ENCODE peak calls at places on chromosomes 6 and 20, in ten cellular contexts. U is kidney tubule cell; D is aorta; A is PC-3; P is T-helper 17 cell; M is CD8-positive, alpha-beta T cell; G is cardiac fibroblast; B is mesenteric fat pad; H is activated CD4-positive, alpha-beta T cell treated with anti-CD3 and anti-CD28 coated beads for 24 hours; X is neural progenitor cell. Q is an unnamed sample.
A peak's percentile ranks its signal among the peaks of the same experiment; 100 is the strongest.

GRCh38 chr20:57118107-57118769 is 148.2 kb downstream of the BMP7 start:
- DNase-seq in U (no peak), D (no peak), A (no peak), P (no peak), M (no peak), G (no peak), B (no peak), H (no peak), X (no peak), Q (no peak)

GRCh38 chr20:62705626-62706025 is 3.0 kb upstream of the NTSR1 start:
- DNase-seq in U (no peak), D (no peak), A (no peak), P (no peak), M (no peak), G (no peak), B (no peak), H (no peak), X (no peak), Q (no peak)

GRCh38 chr6:90136176-90136575 is 160.5 kb downstream of the BACH2 start:
- DNase-seq in U (no peak), D (no peak), A (no peak), P (no peak), M (no peak), G (no peak), B (no peak), H (no peak), X (no peak), Q (no peak)

GRCh38 chr6:47484616-47485015 is 7.0 kb downstream of the CD2AP start:
- DNase-seq in U (peak; percentile 96), D (no peak), A (peak; percentile 74), P (no peak), M (no peak), G (peak; percentile 92), B (no peak), H (no peak), X (no peak), Q (peak; percentile 91)

GRCh38 chr20:3067139-3068009 is 4.0 kb upstream of the OXT start:
- DNase-seq in U (no peak), D (peak; percentile 35), A (no peak), P (no peak), M (no peak), G (peak; percentile 23), B (no peak), H (no peak), X (no peak), Q (peak; percentile 33)

GRCh38 chr6:45710304-45710821 is 305.3 kb downstream of the CLIC5 start:
- DNase-seq in U (no peak), D (no peak), A (peak; percentile 84), P (no peak), M (no peak), G (peak; percentile 60), B (no peak), H (peak; percentile 78), X (no peak), Q (no peak)

GRCh38 chr6:125953502-125953875 is 3.1 kb upstream of the HINT3 start:
- DNase-seq in U (peak; percentile 31), D (no peak), A (peak; percentile 61), P (no peak), M (no peak), G (no peak), B (no peak), H (no peak), X (peak; percentile 56), Q (no peak)

GRCh38 chr20:36823126-36823525 is 49.6 kb upstream of the DSN1 start:
- DNase-seq in U (no peak), D (no peak), A (no peak), P (no peak), M (no peak), G (no peak), B (no peak), H (no peak), X (no peak), Q (no peak)

GRCh38 chr6:125868252-125868651 is 77.5 kb downstream of the NCOA7 start:
- DNase-seq in U (no peak), D (no peak), A (peak; percentile 11), P (no peak), M (no peak), G (peak; percentile 64), B (no peak), H (no peak), X (no peak), Q (peak; percentile 74)

GRCh38 chr20:34536798-34537394 is 20.7 kb downstream of the DYNLRB1 start:
- DNase-seq in U (no peak), D (peak; percentile 76), A (no peak), P (peak; percentile 47), M (no peak), G (peak; percentile 74), B (no peak), H (peak; percentile 23), X (peak; percentile 65), Q (peak; percentile 39)

GRCh38 chr6:130815200-130816071 is 11.8 kb upstream of the SMLR1 start:
- DNase-seq in U (no peak), D (no peak), A (no peak), P (no peak), M (no peak), G (no peak), B (no peak), H (no peak), X (no peak), Q (peak; percentile 4)

GRCh38 chr20:20136313-20136712 is 84.0 kb downstream of the CFAP61 start:
- DNase-seq in U (no peak), D (no peak), A (no peak), P (no peak), M (no peak), G (no peak), B (no peak), H (no peak), X (no peak), Q (no peak)

GRCh38 chr6:132712366-132712765 is 1.5 kb downstream of the VNN1 start:
- DNase-seq in U (peak; percentile 98), D (no peak), A (peak; percentile 84), P (no peak), M (no peak), G (peak; percentile 73), B (no peak), H (no peak), X (no peak), Q (peak; percentile 59)

GRCh38 chr20:37758332-37758731 is 64.5 kb downstream of the CTNNBL1 start:
- DNase-seq in U (no peak), D (no peak), A (peak; percentile 31), P (no peak), M (no peak), G (no peak), B (no peak), H (no peak), X (peak; percentile 77), Q (no peak)

GRCh38 chr6:67237276-67237675 is 1397.8 kb upstream of the ADGRB3 start:
- DNase-seq in U (no peak), D (no peak), A (no peak), P (no peak), M (no peak), G (no peak), B (no peak), H (no peak), X (no peak), Q (no peak)

GRCh38 chr20:8094415-8094818 is 37.6 kb upstream of the PLCB1 start:
- DNase-seq in U (no peak), D (no peak), A (peak; percentile 46), P (no peak), M (no peak), G (peak; percentile 89), B (no peak), H (no peak), X (no peak), Q (peak; percentile 58)

GRCh38 chr6:107068691-107069630 is 41.0 kb downstream of the MTRES1 start:
- DNase-seq in U (no peak), D (no peak), A (no peak), P (no peak), M (no peak), G (no peak), B (no peak), H (no peak), X (no peak), Q (no peak)

GRCh38 chr20:48319943-48320584 is 507.7 kb downstream of the PREX1 start:
- DNase-seq in U (no peak), D (no peak), A (no peak), P (no peak), M (no peak), G (no peak), B (no peak), H (no peak), X (no peak), Q (no peak)

GRCh38 chr6:170136541-170137175 is 154.2 kb downstream of the DLL1 start:
- DNase-seq in U (no peak), D (peak; percentile 72), A (no peak), P (no peak), M (peak; percentile 42), G (no peak), B (peak; percentile 88), H (no peak), X (no peak), Q (no peak)

GRCh38 chr6:134282816-134283215 is 35.1 kb downstream of the SGK1 start:
- DNase-seq in U (no peak), D (no peak), A (no peak), P (no peak), M (no peak), G (peak; percentile 29), B (no peak), H (no peak), X (no peak), Q (no peak)

GRCh38 chr20:36950432-36951197 is 893 bp downstream of the SAMHD1 start:
- DNase-seq in U (peak; percentile 54), D (peak; percentile 79), A (peak; percentile 61), P (no peak), M (peak; percentile 63), G (peak; percentile 16), B (no peak), H (no peak), X (peak; percentile 44), Q (peak; percentile 48)

GRCh38 chr20:60249436-60249835 is 291.2 kb downstream of the CDH26 start:
- DNase-seq in U (peak; percentile 98), D (no peak), A (peak; percentile 71), P (no peak), M (no peak), G (peak; percentile 96), B (no peak), H (no peak), X (no peak), Q (peak; percentile 73)

GRCh38 chr6:139334791-139335446 is 39.5 kb downstream of the CITED2 start:
- DNase-seq in U (peak; percentile 67), D (no peak), A (peak; percentile 53), P (no peak), M (no peak), G (peak; percentile 98), B (no peak), H (no peak), X (no peak), Q (peak; percentile 93)

GRCh38 chr20:50821257-50821921 is 26.5 kb downstream of the BCAS4 start:
- DNase-seq in U (no peak), D (no peak), A (no peak), P (no peak), M (no peak), G (no peak), B (no peak), H (no peak), X (no peak), Q (no peak)

GRCh38 chr20:62860391-62860923 is 1.2 kb downstream of the TCFL5 start:
- DNase-seq in U (peak; percentile 27), D (peak; percentile 77), A (peak; percentile 57), P (no peak), M (no peak), G (peak; percentile 39), B (no peak), H (no peak), X (peak; percentile 33), Q (peak; percentile 39)

GRCh38 chr6:36827261-36828079 is 11.8 kb downstream of the CPNE5 start:
- DNase-seq in U (peak; percentile 47), D (no peak), A (peak; percentile 80), P (no peak), M (no peak), G (peak; percentile 89), B (no peak), H (no peak), X (peak; percentile 25), Q (peak; percentile 93)

GRCh38 chr20:61839223-61839911 is 226.3 kb downstream of the TAF4 start:
- DNase-seq in U (no peak), D (no peak), A (no peak), P (no peak), M (no peak), G (no peak), B (no peak), H (no peak), X (no peak), Q (no peak)

GRCh38 chr20:37430778-37431460 is 85.0 kb downstream of the SRC start:
- DNase-seq in U (no peak), D (no peak), A (no peak), P (no peak), M (no peak), G (no peak), B (no peak), H (no peak), X (no peak), Q (no peak)